ENCODE peak calls at places on chromosomes 5 and 9, in four cellular contexts. O is NK-92 treated with Interleukin-12 subunit alpha and Interleukin-12 subunit beta, amount 100 ng/mL, for 24 hours; N is GM23338; L is left kidney. E is an unnamed sample.
A peak's percentile ranks its signal among the peaks of the same experiment; 100 is the strongest.

GRCh38 chr5:32713396-32714381 is 2.6 kb downstream of the NPR3 start:
- DNase-seq in L (peak; percentile 69), N (peak; percentile 90), O (no peak), E (no peak)

GRCh38 chr9:115373000-115373709 is 255.2 kb upstream of the TNC start:
- DNase-seq in N (no peak), L (no peak), O (peak; percentile 1), E (no peak)

GRCh38 chr9:136147890-136148714 is 29.4 kb upstream of the TMEM250 start:
- DNase-seq in N (no peak), O (no peak), L (peak; percentile 91), E (no peak)

GRCh38 chr5:73822989-73823339 is 197.0 kb downstream of the ARHGEF28 start:
- DNase-seq in L (no peak), O (no peak), N (no peak), E (no peak)

GRCh38 chr5:82991678-82992323 is 85.4 kb downstream of the TMEM167A start:
- DNase-seq in N (no peak), L (no peak), O (no peak), E (no peak)

GRCh38 chr5:132474131-132474723 is 16.3 kb downstream of the IRF1 start:
- DNase-seq in N (no peak), L (no peak), O (no peak), E (no peak)

GRCh38 chr9:89015330-89015729 is 24.1 kb downstream of the S1PR3 start:
- DNase-seq in N (no peak), L (no peak), O (no peak), E (no peak)

GRCh38 chr9:126587187-126588185 is 26.2 kb upstream of the LMX1B start:
- DNase-seq in O (no peak), N (peak; percentile 24), L (peak; percentile 90), E (peak; percentile 52)

GRCh38 chr9:18776836-18777820 is 255.9 kb downstream of the SAXO1 start:
- DNase-seq in L (no peak), O (no peak), N (no peak), E (no peak)

GRCh38 chr5:120806132-120806531 is 342.0 kb downstream of the PRR16 start:
- DNase-seq in O (no peak), N (no peak), L (no peak), E (no peak)

GRCh38 chr5:126624534-126624933 is 23.8 kb downstream of the PHAX start:
- DNase-seq in O (no peak), N (no peak), L (no peak), E (no peak)

GRCh38 chr9:88874391-88874790 is 116.9 kb upstream of the S1PR3 start:
- DNase-seq in L (no peak), N (no peak), O (no peak), E (no peak)

GRCh38 chr5:10199700-10200099 is 50.0 kb downstream of the ATPSCKMT start:
- DNase-seq in N (no peak), L (no peak), O (no peak), E (no peak)

GRCh38 chr9:131608469-131609115 is 63.3 kb downstream of the PRRT1B start:
- DNase-seq in L (peak; percentile 67), O (no peak), N (peak; percentile 89), E (peak; percentile 70)

GRCh38 chr9:116661037-116661954 is 25.8 kb upstream of the TRIM32 start:
- DNase-seq in O (no peak), N (peak; percentile 91), L (peak; percentile 79), E (no peak)

GRCh38 chr5:103706939-103707682 is 144.5 kb upstream of the NUDT12 start:
- DNase-seq in O (no peak), L (no peak), N (no peak), E (no peak)

GRCh38 chr5:926416-927171 is 33.9 kb downstream of the TRIP13 start:
- DNase-seq in O (no peak), N (peak; percentile 74), L (peak; percentile 84), E (peak; percentile 30)

GRCh38 chr5:39005566-39006232 is 68.5 kb downstream of the RICTOR start:
- DNase-seq in O (no peak), L (no peak), N (peak; percentile 51), E (no peak)

GRCh38 chr5:152379331-152379730 is 25.7 kb downstream of the NMUR2 start:
- DNase-seq in N (no peak), O (no peak), L (no peak), E (no peak)

GRCh38 chr9:135789838-135790291 is 87.9 kb downstream of the KCNT1 start:
- DNase-seq in O (no peak), L (no peak), N (no peak), E (no peak)

GRCh38 chr5:59158165-59158564 is 575.3 kb downstream of the RAB3C start:
- DNase-seq in O (no peak), L (no peak), N (no peak), E (no peak)

GRCh38 chr5:137004279-137004678 is 494.8 kb downstream of the SPOCK1 start:
- DNase-seq in L (no peak), O (no peak), N (no peak), E (no peak)

GRCh38 chr9:2469681-2470141 is 151.9 kb upstream of the VLDLR start:
- DNase-seq in O (peak; percentile 1), L (peak; percentile 96), N (peak; percentile 41), E (no peak)

GRCh38 chr9:124849801-124850200 is 3.5 kb upstream of the WDR38 start:
- DNase-seq in O (no peak), N (no peak), L (peak; percentile 53), E (no peak)

GRCh38 chr5:21391506-21391905 is 1403.5 kb upstream of the CDH18 start:
- DNase-seq in O (no peak), L (no peak), N (peak; percentile 25), E (no peak)

GRCh38 chr5:149185067-149185466 is 43.8 kb downstream of the ABLIM3 start:
- DNase-seq in O (no peak), N (no peak), L (no peak), E (no peak)